ENCODE peak calls at places on chromosomes 16 and 17, in nine cellular contexts. One of them, this sample, is unnamed.

GRCh38 chr17:35243459-35244204 is 760 bp downstream of the SLFN5 start:
- DNase-seq in skeletal muscle cell: peak; percentile 33
- DNase-seq in activated CD4-positive, alpha-beta T cell treated with anti-CD3 and anti-CD28 coated beads for 24 hours: peak; percentile 27
- DNase-seq in esophagus squamous epithelium: no peak
- DNase-seq in WTC11: peak; percentile 27
- DNase-seq in cardiac muscle cell: peak; percentile 38
- DNase-seq in ACHN: peak; percentile 61
- DNase-seq in epithelial cell of esophagus: peak; percentile 63
- DNase-seq in astrocyte of the spinal cord: peak; percentile 68
- DNase-seq in this sample: peak; percentile 80

GRCh38 chr16:84513111-84514065 is 8.9 kb upstream of the MEAK7 start:
- DNase-seq in skeletal muscle cell: no peak
- DNase-seq in activated CD4-positive, alpha-beta T cell treated with anti-CD3 and anti-CD28 coated beads for 24 hours: no peak
- DNase-seq in esophagus squamous epithelium: no peak
- DNase-seq in WTC11: no peak
- DNase-seq in cardiac muscle cell: no peak
- DNase-seq in ACHN: no peak
- DNase-seq in epithelial cell of esophagus: no peak
- DNase-seq in astrocyte of the spinal cord: peak; percentile 63
- DNase-seq in this sample: peak; percentile 96

GRCh38 chr16:79885320-79885719 is 284.8 kb upstream of the MAF start:
- DNase-seq in skeletal muscle cell: no peak
- DNase-seq in activated CD4-positive, alpha-beta T cell treated with anti-CD3 and anti-CD28 coated beads for 24 hours: no peak
- DNase-seq in esophagus squamous epithelium: no peak
- DNase-seq in WTC11: no peak
- DNase-seq in cardiac muscle cell: no peak
- DNase-seq in ACHN: no peak
- DNase-seq in epithelial cell of esophagus: peak; percentile 96
- DNase-seq in astrocyte of the spinal cord: no peak
- DNase-seq in this sample: no peak

GRCh38 chr16:54932737-54933254 is 2.1 kb downstream of the IRX5 start:
- DNase-seq in skeletal muscle cell: no peak
- DNase-seq in activated CD4-positive, alpha-beta T cell treated with anti-CD3 and anti-CD28 coated beads for 24 hours: no peak
- DNase-seq in esophagus squamous epithelium: no peak
- DNase-seq in WTC11: peak; percentile 60
- DNase-seq in cardiac muscle cell: peak; percentile 54
- DNase-seq in ACHN: peak; percentile 54
- DNase-seq in epithelial cell of esophagus: peak; percentile 42
- DNase-seq in astrocyte of the spinal cord: peak; percentile 26
- DNase-seq in this sample: peak; percentile 39

GRCh38 chr17:81426676-81427445 is 31.6 kb downstream of the BAHCC1 start:
- DNase-seq in skeletal muscle cell: no peak
- DNase-seq in activated CD4-positive, alpha-beta T cell treated with anti-CD3 and anti-CD28 coated beads for 24 hours: no peak
- DNase-seq in esophagus squamous epithelium: no peak
- DNase-seq in WTC11: no peak
- DNase-seq in cardiac muscle cell: no peak
- DNase-seq in ACHN: no peak
- DNase-seq in epithelial cell of esophagus: no peak
- DNase-seq in astrocyte of the spinal cord: no peak
- DNase-seq in this sample: no peak

GRCh38 chr16:30551781-30552180 is 6.4 kb downstream of the ZNF764 start:
- DNase-seq in skeletal muscle cell: no peak
- DNase-seq in activated CD4-positive, alpha-beta T cell treated with anti-CD3 and anti-CD28 coated beads for 24 hours: no peak
- DNase-seq in esophagus squamous epithelium: no peak
- DNase-seq in WTC11: no peak
- DNase-seq in cardiac muscle cell: no peak
- DNase-seq in ACHN: no peak
- DNase-seq in epithelial cell of esophagus: no peak
- DNase-seq in astrocyte of the spinal cord: no peak
- DNase-seq in this sample: no peak

GRCh38 chr16:67426950-67427349 is 4.0 kb upstream of the HSD11B2 start:
- DNase-seq in skeletal muscle cell: no peak
- DNase-seq in activated CD4-positive, alpha-beta T cell treated with anti-CD3 and anti-CD28 coated beads for 24 hours: no peak
- DNase-seq in esophagus squamous epithelium: no peak
- DNase-seq in WTC11: no peak
- DNase-seq in cardiac muscle cell: no peak
- DNase-seq in ACHN: no peak
- DNase-seq in epithelial cell of esophagus: no peak
- DNase-seq in astrocyte of the spinal cord: no peak
- DNase-seq in this sample: no peak

GRCh38 chr16:22661161-22661647 is 150.5 kb downstream of the NPIPB5 start:
- DNase-seq in skeletal muscle cell: no peak
- DNase-seq in activated CD4-positive, alpha-beta T cell treated with anti-CD3 and anti-CD28 coated beads for 24 hours: no peak
- DNase-seq in esophagus squamous epithelium: no peak
- DNase-seq in WTC11: no peak
- DNase-seq in cardiac muscle cell: no peak
- DNase-seq in ACHN: no peak
- DNase-seq in epithelial cell of esophagus: no peak
- DNase-seq in astrocyte of the spinal cord: no peak
- DNase-seq in this sample: no peak

GRCh38 chr17:81419333-81419885 is 24.2 kb downstream of the BAHCC1 start:
- DNase-seq in skeletal muscle cell: peak; percentile 94
- DNase-seq in activated CD4-positive, alpha-beta T cell treated with anti-CD3 and anti-CD28 coated beads for 24 hours: no peak
- DNase-seq in esophagus squamous epithelium: no peak
- DNase-seq in WTC11: no peak
- DNase-seq in cardiac muscle cell: peak; percentile 73
- DNase-seq in ACHN: peak; percentile 91
- DNase-seq in epithelial cell of esophagus: peak; percentile 81
- DNase-seq in astrocyte of the spinal cord: peak; percentile 92
- DNase-seq in this sample: peak; percentile 93

GRCh38 chr17:31313982-31314787 is at the start of gene EVI2B:
- DNase-seq in skeletal muscle cell: no peak
- DNase-seq in activated CD4-positive, alpha-beta T cell treated with anti-CD3 and anti-CD28 coated beads for 24 hours: no peak
- DNase-seq in esophagus squamous epithelium: no peak
- DNase-seq in WTC11: no peak
- DNase-seq in cardiac muscle cell: no peak
- DNase-seq in ACHN: no peak
- DNase-seq in epithelial cell of esophagus: peak; percentile 87
- DNase-seq in astrocyte of the spinal cord: peak; percentile 21
- DNase-seq in this sample: peak; percentile 46

GRCh38 chr16:19116711-19117449 is 3.1 kb downstream of the ITPRIPL2 start:
- DNase-seq in skeletal muscle cell: no peak
- DNase-seq in activated CD4-positive, alpha-beta T cell treated with anti-CD3 and anti-CD28 coated beads for 24 hours: no peak
- DNase-seq in esophagus squamous epithelium: no peak
- DNase-seq in WTC11: no peak
- DNase-seq in cardiac muscle cell: no peak
- DNase-seq in ACHN: no peak
- DNase-seq in epithelial cell of esophagus: peak; percentile 85
- DNase-seq in astrocyte of the spinal cord: no peak
- DNase-seq in this sample: peak; percentile 23

GRCh38 chr16:85250609-85251223 is 138.4 kb upstream of the CIBAR2 start:
- DNase-seq in skeletal muscle cell: no peak
- DNase-seq in activated CD4-positive, alpha-beta T cell treated with anti-CD3 and anti-CD28 coated beads for 24 hours: no peak
- DNase-seq in esophagus squamous epithelium: no peak
- DNase-seq in WTC11: no peak
- DNase-seq in cardiac muscle cell: no peak
- DNase-seq in ACHN: no peak
- DNase-seq in epithelial cell of esophagus: no peak
- DNase-seq in astrocyte of the spinal cord: no peak
- DNase-seq in this sample: peak; percentile 37

GRCh38 chr17:34917381-34917780 is 43.9 kb downstream of the CCT6B start:
- DNase-seq in skeletal muscle cell: no peak
- DNase-seq in activated CD4-positive, alpha-beta T cell treated with anti-CD3 and anti-CD28 coated beads for 24 hours: no peak
- DNase-seq in esophagus squamous epithelium: no peak
- DNase-seq in WTC11: no peak
- DNase-seq in cardiac muscle cell: no peak
- DNase-seq in ACHN: no peak
- DNase-seq in epithelial cell of esophagus: no peak
- DNase-seq in astrocyte of the spinal cord: no peak
- DNase-seq in this sample: no peak

GRCh38 chr16:47599512-47599911 is 138.4 kb downstream of the PHKB start:
- DNase-seq in skeletal muscle cell: no peak
- DNase-seq in activated CD4-positive, alpha-beta T cell treated with anti-CD3 and anti-CD28 coated beads for 24 hours: no peak
- DNase-seq in esophagus squamous epithelium: no peak
- DNase-seq in WTC11: no peak
- DNase-seq in cardiac muscle cell: no peak
- DNase-seq in ACHN: no peak
- DNase-seq in epithelial cell of esophagus: no peak
- DNase-seq in astrocyte of the spinal cord: no peak
- DNase-seq in this sample: no peak